ENCODE peak calls at places on chromosomes 12 and 14, in seven cellular contexts. T is GM12892, H is HepG2, A is H1, I is K562, K is SK-N-SH, N is GM12878. G is an unnamed sample.
A peak's percentile ranks its signal among the peaks of the same experiment; 100 is the strongest.

GRCh38 chr12:20602671-20603402 is 92.3 kb upstream of the SLCO1C1 start:
- DNase-seq in T (no peak), H (no peak), A (no peak), I (no peak), K (no peak), N (no peak), G (no peak)

GRCh38 chr12:101866615-101867373 is 10.6 kb upstream of the DRAM1 start:
- DNase-seq in T (no peak), H (no peak), A (no peak), I (no peak), K (no peak), N (no peak), G (no peak)

GRCh38 chr12:114404451-114405198 is 1.3 kb downstream of the TBX5 start:
- DNase-seq in T (no peak), H (no peak), A (no peak), I (no peak), K (no peak), N (no peak), G (no peak)

GRCh38 chr12:34297126-34297789 is 275.0 kb downstream of the ALG10 start:
- DNase-seq in T (no peak), H (no peak), A (no peak), I (no peak), K (no peak), N (no peak), G (no peak)

GRCh38 chr12:110248096-110248447 is 33.0 kb upstream of the ATP2A2 start:
- DNase-seq in T (no peak), H (no peak), A (no peak), I (no peak), K (no peak), N (no peak), G (no peak)

GRCh38 chr12:70365398-70365647 is 767 bp upstream of the KCNMB4 start:
- DNase-seq in T (no peak), H (no peak), A (no peak), I (no peak), K (no peak), N (no peak), G (no peak)

GRCh38 chr14:30988509-30988908 is 36.9 kb upstream of the AP4S1 start:
- DNase-seq in T (no peak), H (peak; percentile 49), A (no peak), I (no peak), K (no peak), N (no peak), G (no peak)

GRCh38 chr14:97824218-97824617 is 1027.0 kb downstream of the VRK1 start:
- DNase-seq in T (no peak), H (no peak), A (no peak), I (no peak), K (no peak), N (no peak), G (no peak)

GRCh38 chr14:23483216-23483854 is 13.8 kb downstream of the NGDN start:
- DNase-seq in T (peak; percentile 18), H (peak; percentile 69), A (no peak), I (peak; percentile 50), K (peak; percentile 81), N (no peak), G (peak; percentile 17)

GRCh38 chr14:99122521-99123125 is 149.4 kb downstream of the BCL11B start:
- DNase-seq in T (no peak), H (no peak), A (no peak), I (no peak), K (no peak), N (no peak), G (no peak)

GRCh38 chr12:116541547-116542344 is 17.4 kb upstream of the MAP1LC3B2 start:
- DNase-seq in T (no peak), H (no peak), A (no peak), I (no peak), K (no peak), N (no peak), G (no peak)

GRCh38 chr12:53561590-53561953 is 54.3 kb upstream of the NPFF start:
- DNase-seq in T (no peak), H (peak; percentile 56), A (no peak), I (no peak), K (no peak), N (no peak), G (no peak)

GRCh38 chr12:117587646-117588287 is 226.3 kb upstream of the NOS1 start:
- DNase-seq in T (peak; percentile 29), H (peak; percentile 15), A (peak; percentile 36), I (peak; percentile 80), K (peak; percentile 61), N (no peak), G (peak; percentile 35)

GRCh38 chr12:86623267-86623666 is 367.1 kb upstream of the MGAT4C start:
- DNase-seq in T (no peak), H (no peak), A (no peak), I (no peak), K (no peak), N (no peak), G (no peak)

GRCh38 chr14:67806228-67806627 is 10.2 kb downstream of the ZFYVE26 start:
- DNase-seq in T (no peak), H (no peak), A (no peak), I (no peak), K (no peak), N (no peak), G (no peak)

GRCh38 chr12:23204933-23205778 is 580.2 kb downstream of the ETNK1 start:
- DNase-seq in T (peak; percentile 5), H (peak; percentile 54), A (no peak), I (peak; percentile 68), K (peak; percentile 43), N (peak; percentile 27), G (peak; percentile 5)

GRCh38 chr12:132847363-132848356 is 19.0 kb upstream of the GOLGA3 start:
- DNase-seq in T (no peak), H (no peak), A (peak; percentile 47), I (no peak), K (no peak), N (no peak), G (no peak)

GRCh38 chr14:93548102-93548843 is 117.5 kb downstream of the UNC79 start:
- DNase-seq in T (no peak), H (no peak), A (no peak), I (no peak), K (no peak), N (peak; percentile 68), G (no peak)

GRCh38 chr12:13576935-13577334 is 380.4 kb downstream of the EMP1 start:
- DNase-seq in T (no peak), H (no peak), A (no peak), I (no peak), K (no peak), N (no peak), G (no peak)

GRCh38 chr12:18888062-18888461 is 150.1 kb downstream of the CAPZA3 start:
- DNase-seq in T (no peak), H (no peak), A (no peak), I (no peak), K (no peak), N (no peak), G (no peak)

DNA sequence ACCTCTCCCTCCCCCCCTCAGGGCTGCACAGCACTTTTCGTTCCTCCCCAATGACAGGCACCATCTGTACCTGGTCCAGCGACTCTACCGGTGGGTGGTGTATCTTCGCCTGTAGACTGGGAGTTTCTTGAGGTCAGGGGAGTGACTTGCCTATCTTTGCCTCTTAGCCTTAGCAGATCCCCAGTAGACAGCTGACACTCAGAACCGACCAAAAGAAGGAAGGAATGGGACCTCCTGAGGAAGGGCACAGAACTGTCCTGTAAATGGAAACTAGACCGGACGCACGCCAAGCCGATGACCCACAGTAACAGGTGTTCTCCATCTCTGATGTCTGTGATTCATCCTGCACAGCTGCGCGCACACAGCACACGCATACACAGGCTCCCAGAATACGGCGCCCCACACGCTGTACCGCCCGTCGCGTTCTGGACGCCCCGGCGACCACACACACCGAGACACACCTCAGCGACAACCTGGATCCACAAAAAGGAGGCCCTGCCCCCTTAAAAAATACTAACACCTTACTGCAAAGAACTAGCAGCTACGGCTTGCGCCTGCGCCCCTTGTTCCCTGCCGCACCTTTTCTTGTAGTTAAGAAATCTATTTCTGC is 673 bp upstream of the TTC9 start:
- DNase-seq in T (peak; percentile 50), H (no peak), A (no peak), I (no peak), K (peak; percentile 68), N (peak; percentile 60), G (peak; percentile 41)
- TF ChIP-seq POLR2AphosphoS5 in T (peak; percentile 40), H (no peak), A (no peak), I (no peak), K (no peak), N (peak; percentile 59), G (no peak)

GRCh38 chr14:55107766-55108554 is 21.1 kb upstream of the LGALS3 start:
- DNase-seq in T (no peak), H (peak; percentile 83), A (no peak), I (peak; percentile 79), K (no peak), N (no peak), G (peak; percentile 43)
- TF ChIP-seq TAF1 in T (no peak), H (peak; percentile 65), A (no peak), I (no peak), K (no peak), N (no peak), G (no peak)

GRCh38 chr14:59251811-59252771 is 63.6 kb downstream of the DAAM1 start:
- DNase-seq in T (no peak), H (no peak), A (no peak), I (no peak), K (no peak), N (no peak), G (no peak)
- TF ChIP-seq POLR2AphosphoS5 in T (no peak), H (no peak), A (no peak), I (no peak), K (peak; percentile 38), N (no peak), G (no peak)

DNA sequence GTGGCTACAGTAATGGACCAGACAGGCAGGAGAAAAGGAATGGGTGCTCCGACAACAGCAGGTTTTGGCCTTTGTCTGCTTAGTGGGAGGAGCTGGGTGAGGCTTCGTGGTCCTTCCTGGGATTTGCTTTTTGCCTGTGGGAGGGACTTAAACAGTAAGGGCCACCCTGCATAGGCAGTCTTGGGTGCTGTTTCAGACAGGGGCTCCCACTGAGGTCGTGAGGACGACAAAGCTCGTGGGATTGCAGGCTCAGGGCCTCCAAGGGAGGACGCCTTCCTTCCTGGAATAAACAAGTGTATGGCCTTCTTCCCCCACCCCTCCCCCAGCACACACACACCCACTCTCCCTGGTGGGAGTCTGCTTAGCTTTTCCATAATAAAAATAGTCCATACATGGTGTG is 63.1 kb downstream of the FZD10 start:
- DNase-seq in T (no peak), H (no peak), A (no peak), I (no peak), K (no peak), N (no peak), G (no peak)
- TF ChIP-seq TAF1 in T (no peak), H (no peak), A (no peak), I (no peak), K (no peak), N (no peak), G (no peak)